ENCODE peak calls at places on chromosomes 12 and 14, in six cellular contexts. W is BE2C, K is hepatocyte, L is psoas muscle, J is astrocyte, T is sigmoid colon. Z is an unnamed sample.

GRCh38 chr14:66610154-66610563 is 102.2 kb downstream of the GPHN start:
- DNase-seq in L (no peak), K (no peak), T (no peak), W (no peak), J (no peak), Z (no peak)

GRCh38 chr12:49637401-49637800 is 14.0 kb downstream of the PRPF40B start:
- DNase-seq in T (peak; percentile 72), W (peak; percentile 48), L (no peak), K (peak; percentile 34), J (no peak), Z (no peak)

GRCh38 chr14:51776102-51776894 is 84.1 kb upstream of the GNG2 start:
- DNase-seq in L (peak; percentile 61), K (peak; percentile 73), T (peak; percentile 75), J (peak; percentile 62), W (peak; percentile 81), Z (peak; percentile 96)

GRCh38 chr14:24741871-24742270 is 107.9 kb upstream of the GZMB start:
- DNase-seq in T (no peak), W (no peak), L (no peak), J (peak; percentile 63), K (no peak), Z (no peak)

GRCh38 chr12:2804390-2805145 is 7.9 kb upstream of the ITFG2 start:
- DNase-seq in J (peak; percentile 62), W (peak; percentile 78), T (peak; percentile 84), L (peak; percentile 73), K (peak; percentile 77), Z (peak; percentile 93)

GRCh38 chr12:49502590-49502989 is 36.2 kb upstream of the KCNH3 start:
- DNase-seq in K (no peak), T (no peak), J (peak; percentile 31), W (no peak), L (no peak), Z (peak; percentile 68)

GRCh38 chr14:99320105-99320572 is 48.1 kb upstream of the BCL11B start:
- DNase-seq in J (no peak), L (no peak), T (no peak), W (peak; percentile 74), K (peak; percentile 22), Z (peak; percentile 92)

GRCh38 chr12:54404061-54405004 is 14.7 kb downstream of the ITGA5 start:
- DNase-seq in K (peak; percentile 77), L (peak; percentile 62), J (no peak), W (peak; percentile 61), T (peak; percentile 77), Z (peak; percentile 93)

GRCh38 chr12:538731-539539 is 79.2 kb downstream of the B4GALNT3 start:
- DNase-seq in J (peak; percentile 62), W (peak; percentile 56), T (no peak), L (peak; percentile 68), K (no peak), Z (peak; percentile 91)

GRCh38 chr12:68479832-68480291 is 130.8 kb upstream of the RAP1B start:
- DNase-seq in J (peak; percentile 78), L (no peak), K (no peak), T (no peak), W (no peak), Z (no peak)

GRCh38 chr14:80584638-80585505 is 356.7 kb downstream of the CEP128 start:
- DNase-seq in K (peak; percentile 35), L (no peak), T (no peak), W (no peak), J (peak; percentile 89), Z (no peak)

GRCh38 chr12:101414533-101415119 is 7.1 kb upstream of the ARL1 start:
- DNase-seq in K (peak; percentile 72), T (no peak), W (peak; percentile 44), L (no peak), J (peak; percentile 25), Z (peak; percentile 82)

GRCh38 chr12:54032627-54033100 is at the start of gene HOXC5:
- DNase-seq in W (peak; percentile 81), J (peak; percentile 4), T (peak; percentile 87), K (peak; percentile 86), L (peak; percentile 82), Z (peak; percentile 98)

GRCh38 chr12:117986705-117987469 is 18.1 kb upstream of the KSR2 start:
- DNase-seq in L (no peak), T (no peak), K (no peak), J (peak; percentile 81), W (no peak), Z (peak; percentile 89)

GRCh38 chr12:56078427-56078826 is 1.5 kb upstream of the ERBB3 start:
- DNase-seq in K (no peak), L (no peak), W (no peak), J (no peak), T (no peak), Z (no peak)

GRCh38 chr12:82057770-82058169 is 298.6 kb upstream of the PPFIA2 start:
- DNase-seq in T (no peak), K (no peak), L (no peak), W (no peak), J (peak; percentile 43), Z (no peak)

GRCh38 chr12:39587247-39587646 is 32.4 kb downstream of the ABCD2 start:
- DNase-seq in J (no peak), W (peak; percentile 23), L (no peak), K (no peak), T (no peak), Z (no peak)

GRCh38 chr14:94945615-94946014 is 175.7 kb upstream of the GSC start:
- DNase-seq in K (no peak), J (no peak), W (no peak), L (no peak), T (no peak), Z (no peak)

GRCh38 chr12:77835982-77836381 is 5.3 kb downstream of the NAV3 start:
- DNase-seq in T (no peak), J (peak; percentile 1), L (no peak), K (no peak), W (no peak), Z (no peak)

GRCh38 chr14:32078794-32079663 is 1.9 kb downstream of the ARHGAP5 start:
- DNase-seq in T (no peak), L (no peak), J (peak; percentile 60), W (no peak), K (peak; percentile 35), Z (no peak)

GRCh38 chr14:30283822-30284446 is 275.0 kb upstream of the G2E3 start:
- DNase-seq in T (no peak), L (no peak), W (peak; percentile 28), K (peak; percentile 48), J (peak; percentile 27), Z (peak; percentile 77)

GRCh38 chr12:71475280-71475679 is 35.7 kb downstream of the LGR5 start:
- DNase-seq in T (no peak), L (peak; percentile 61), W (no peak), J (no peak), K (no peak), Z (no peak)

DNA sequence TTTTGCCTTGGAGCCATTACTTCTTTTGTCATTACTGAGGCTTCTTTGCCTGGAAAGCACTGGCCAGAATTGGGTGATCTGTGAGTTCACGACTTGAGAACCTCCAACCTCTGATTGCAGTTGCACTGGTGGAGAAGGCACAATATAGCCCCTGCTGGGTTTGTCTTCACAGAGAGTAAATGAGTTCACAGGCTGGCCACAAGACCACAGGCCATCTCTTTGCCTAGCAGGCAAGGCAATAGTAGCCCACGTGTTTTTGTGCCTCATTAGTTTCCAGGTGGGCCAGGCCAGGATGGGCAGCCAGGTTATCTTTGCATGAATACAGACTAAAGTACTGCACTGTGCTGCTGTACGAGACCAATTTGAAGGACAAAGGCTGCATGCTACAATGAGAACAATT is 468.8 kb downstream of the NRXN3 start:
- DNase-seq in T (no peak), J (no peak), W (no peak), K (no peak), L (no peak), Z (no peak)
- H3K4me1 ChIP-seq in T (no peaks in the 10 kb centered on the region), J (no peaks in the 10 kb centered on the region), W (no peaks in the 10 kb centered on the region), K (no peaks in the 10 kb centered on the region), L (no peaks in the 10 kb centered on the region), Z (no peaks in the 10 kb centered on the region)

GRCh38 chr14:64193821-64194220 is 100.3 kb downstream of the ESR2 start:
- DNase-seq in T (no peak), L (no peak), J (no peak), W (no peak), K (no peak), Z (no peak)

GRCh38 chr14:64191756-64192155 is 102.4 kb downstream of the ESR2 start:
- DNase-seq in W (no peak), L (no peak), T (no peak), K (no peak), J (peak; percentile 73), Z (peak; percentile 85)

GRCh38 chr14:64187331-64187730 is 106.8 kb downstream of the ESR2 start:
- DNase-seq in L (no peak), W (no peak), T (no peak), J (no peak), K (no peak), Z (no peak)

GRCh38 chr14:64194404-64194803 is 99.8 kb downstream of the ESR2 start:
- DNase-seq in L (no peak), J (no peak), K (no peak), W (no peak), T (no peak), Z (no peak)

GRCh38 chr14:64190974-64191502 is 103.1 kb downstream of the ESR2 start:
- DNase-seq in W (no peak), K (no peak), L (no peak), T (no peak), J (no peak), Z (no peak)
- TF ChIP-seq CTCF in W (no peak), K (no peak), L (no peak), T (no peak), J (no peak), Z (no peak)

GRCh38 chr12:123398177-123398916 is 14.4 kb downstream of the KMT5A start:
- DNase-seq in L (peak; percentile 60), K (no peak), J (peak; percentile 72), T (peak; percentile 68), W (no peak), Z (peak; percentile 99)
- H3K4me1 ChIP-seq in L (peaks cover 14% of the 10 kb centered on the region), K (no peaks in the 10 kb centered on the region), J (peaks cover 18% of the 10 kb centered on the region), T (peaks cover 24% of the 10 kb centered on the region), W (no peaks in the 10 kb centered on the region), Z (peaks cover 31% of the 10 kb centered on the region)

DNA sequence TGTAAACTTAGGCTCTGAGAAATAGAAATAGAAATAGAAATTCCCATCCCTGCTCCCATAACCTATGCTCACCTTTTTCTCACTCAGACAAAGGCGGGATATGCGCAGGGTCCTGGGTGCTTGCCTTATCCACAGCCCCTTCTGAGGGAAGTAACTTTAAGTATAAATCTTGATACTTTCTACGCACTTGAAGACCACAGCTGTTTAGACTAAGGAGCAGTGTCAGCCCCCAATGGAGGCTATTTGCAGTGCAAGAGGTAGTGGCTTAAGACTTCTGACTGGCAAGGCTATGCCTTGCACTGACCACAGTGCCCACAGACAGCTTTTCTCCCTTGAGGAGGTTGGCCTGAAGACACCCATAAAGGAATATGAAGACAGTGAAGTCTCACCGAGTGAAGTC is 35.2 kb downstream of the ASCL1 start:
- DNase-seq in W (no peak), L (no peak), K (no peak), T (no peak), J (no peak), Z (no peak)
- TF ChIP-seq CTCF in W (no peak), L (no peak), K (no peak), T (no peak), J (no peak), Z (no peak)